ENCODE peak calls at places on chromosome 21, in six cellular contexts. K is tibial artery, W is IMR-90, G is fibroblast of lung, I is EL, J is T-helper 17 cell. X is an unnamed sample.

GRCh38 chr21:44872568-44873355 is 728 bp downstream of the PTTG1IP start:
- DNase-seq in K (peak), W (peak), I (peak), J (no peak), G (peak), X (peak)

GRCh38 chr21:38386967-38387366 is 111.3 kb downstream of the ERG start:
- DNase-seq in G (no peak), I (peak), J (no peak), W (no peak), K (no peak), X (no peak)

GRCh38 chr21:46561448-46562095 is 43.3 kb downstream of the S100B start:
- DNase-seq in G (no peak), J (no peak), I (no peak), W (no peak), K (no peak), X (no peak)

GRCh38 chr21:31656199-31657095 is 3.0 kb upstream of the SOD1 start:
- DNase-seq in K (no peak), W (peak), G (no peak), I (peak), J (no peak), X (no peak)

GRCh38 chr21:16634522-16634914 is 878.3 kb upstream of the CXADR start:
- DNase-seq in W (no peak), J (no peak), I (no peak), G (peak), K (no peak), X (peak)

GRCh38 chr21:35048183-35048601 is 910 bp downstream of the RUNX1 start:
- DNase-seq in K (no peak), I (peak), J (no peak), G (no peak), W (no peak), X (peak)

GRCh38 chr21:40015818-40016217 is 148.6 kb downstream of the PCP4 start:
- DNase-seq in K (no peak), W (no peak), I (no peak), G (no peak), J (no peak), X (no peak)

GRCh38 chr21:14120091-14120734 is 90.5 kb downstream of the LIPI start:
- DNase-seq in I (peak), G (no peak), J (no peak), W (peak), K (no peak), X (peak)

GRCh38 chr21:14711287-14711686 is 165.2 kb upstream of the SAMSN1 start:
- DNase-seq in I (no peak), G (no peak), K (no peak), J (no peak), W (no peak), X (no peak)

GRCh38 chr21:45551816-45552695 is 9.8 kb upstream of the SLC19A1 start:
- DNase-seq in W (no peak), J (no peak), G (no peak), I (no peak), K (peak), X (no peak)

GRCh38 chr21:46554431-46555224 is 50.3 kb downstream of the S100B start:
- DNase-seq in G (no peak), K (no peak), I (no peak), W (no peak), J (no peak), X (no peak)

GRCh38 chr21:41370840-41371697 is 9.2 kb downstream of the MX2 start:
- DNase-seq in K (peak), J (no peak), I (peak), G (no peak), W (no peak), X (no peak)

GRCh38 chr21:14699433-14700410 is 153.6 kb upstream of the SAMSN1 start:
- DNase-seq in K (no peak), J (no peak), I (no peak), W (no peak), G (no peak), X (no peak)

GRCh38 chr21:43816611-43817071 is 27.3 kb downstream of the RRP1 start:
- DNase-seq in W (no peak), G (no peak), K (no peak), J (no peak), I (no peak), X (no peak)

GRCh38 chr21:32021319-32022027 is 148.7 kb downstream of the HUNK start:
- DNase-seq in K (peak), I (no peak), J (no peak), W (no peak), G (no peak), X (no peak)

GRCh38 chr21:46599251-46599572 is 5.7 kb downstream of the S100B start:
- DNase-seq in I (peak), J (no peak), W (peak), K (no peak), G (peak), X (no peak)

GRCh38 chr21:34968414-34969333 is 80.4 kb downstream of the RUNX1 start:
- DNase-seq in K (no peak), J (no peak), W (no peak), I (no peak), G (peak), X (no peak)

GRCh38 chr21:42095581-42095980 is 24.5 kb downstream of the UMODL1 start:
- DNase-seq in G (no peak), J (no peak), I (no peak), W (no peak), K (no peak), X (no peak)